ENCODE peak calls at places on chromosomes 5 and 9, in six cellular contexts. K is upper lobe of left lung; E is CD8-positive, alpha-beta memory T cell; Z is stomach; N is kidney; W is mucosa of descending colon. I is an unnamed sample.
A peak's percentile ranks its signal among the peaks of the same experiment; 100 is the strongest.

GRCh38 chr5:35926389-35927051 is 11.9 kb downstream of the CAPSL start:
- DNase-seq in K (no peak), E (peak; percentile 48), Z (peak; percentile 28), N (no peak), W (peak; percentile 77), I (no peak)

GRCh38 chr5:469752-470483 is 26.9 kb downstream of the EXOC3 start:
- DNase-seq in K (no peak), E (no peak), Z (no peak), N (peak; percentile 68), W (no peak), I (no peak)

GRCh38 chr9:136305822-136306690 is 2.2 kb upstream of the CCDC187 start:
- DNase-seq in K (no peak), E (no peak), Z (no peak), N (peak; percentile 60), W (no peak), I (no peak)

GRCh38 chr5:73176250-73176649 is 3.3 kb downstream of the TMEM174 start:
- DNase-seq in K (no peak), E (no peak), Z (no peak), N (no peak), W (no peak), I (no peak)

GRCh38 chr5:180831139-180832080 is 28.8 kb upstream of the MGAT1 start:
- DNase-seq in K (peak; percentile 93), E (peak; percentile 71), Z (peak; percentile 89), N (peak; percentile 96), W (peak; percentile 92), I (no peak)

GRCh38 chr5:9605041-9605440 is 25.1 kb downstream of the TAS2R1 start:
- DNase-seq in K (no peak), E (no peak), Z (no peak), N (no peak), W (no peak), I (no peak)

GRCh38 chr5:149215478-149216042 is 56.1 kb upstream of the AFAP1L1 start:
- DNase-seq in K (no peak), E (no peak), Z (no peak), N (no peak), W (peak; percentile 17), I (no peak)

GRCh38 chr9:69582544-69583297 is 89.5 kb downstream of the APBA1 start:
- DNase-seq in K (peak; percentile 23), E (no peak), Z (no peak), N (no peak), W (peak; percentile 23), I (no peak)

GRCh38 chr5:160846642-160847041 is 5.4 kb downstream of the ATP10B start:
- DNase-seq in K (no peak), E (no peak), Z (no peak), N (no peak), W (no peak), I (no peak)

GRCh38 chr9:124267271-124267807 is 9.6 kb downstream of the NEK6 start:
- DNase-seq in K (peak; percentile 92), E (no peak), Z (peak; percentile 91), N (peak; percentile 94), W (peak; percentile 70), I (peak; percentile 67)

GRCh38 chr9:17491780-17492179 is 87.1 kb upstream of the SH3GL2 start:
- DNase-seq in K (no peak), E (no peak), Z (no peak), N (no peak), W (no peak), I (no peak)

DNA sequence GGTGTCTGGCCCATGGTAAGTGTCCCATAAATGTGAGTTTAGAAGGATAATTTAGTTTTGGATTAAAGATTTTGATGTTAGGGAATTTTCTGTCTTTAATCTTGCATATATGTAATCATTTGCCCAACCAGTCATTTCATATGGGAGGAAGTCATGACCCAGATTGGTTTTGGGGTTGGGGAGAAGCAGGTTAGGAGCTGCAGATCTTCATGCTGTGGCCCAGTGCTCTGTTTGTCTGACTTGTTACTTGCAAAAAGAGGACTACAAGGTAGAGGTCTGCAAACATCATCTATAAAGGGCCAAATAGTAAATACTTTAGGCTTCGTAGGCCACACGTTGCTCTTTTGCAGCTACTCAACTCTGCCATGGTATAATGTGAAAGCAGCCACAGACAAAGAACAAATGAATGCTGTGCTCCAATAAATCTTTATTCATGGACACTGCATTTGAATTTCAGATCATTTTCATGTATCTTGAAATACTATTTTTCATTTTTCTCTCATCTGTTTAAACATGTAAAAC is 16.8 kb downstream of the OSTF1 start:
- DNase-seq in K (no peak), E (no peak), Z (no peak), N (no peak), W (no peak), I (no peak)
- H3K4me1 ChIP-seq in K (peaks cover 53% of the 10 kb centered on the region), E (peaks cover 35% of the 10 kb centered on the region), Z (peaks cover 84% of the 10 kb centered on the region), N (peaks cover 3% of the 10 kb centered on the region), W (peaks cover 6% of the 10 kb centered on the region), I (peaks cover 5% of the 10 kb centered on the region)

DNA sequence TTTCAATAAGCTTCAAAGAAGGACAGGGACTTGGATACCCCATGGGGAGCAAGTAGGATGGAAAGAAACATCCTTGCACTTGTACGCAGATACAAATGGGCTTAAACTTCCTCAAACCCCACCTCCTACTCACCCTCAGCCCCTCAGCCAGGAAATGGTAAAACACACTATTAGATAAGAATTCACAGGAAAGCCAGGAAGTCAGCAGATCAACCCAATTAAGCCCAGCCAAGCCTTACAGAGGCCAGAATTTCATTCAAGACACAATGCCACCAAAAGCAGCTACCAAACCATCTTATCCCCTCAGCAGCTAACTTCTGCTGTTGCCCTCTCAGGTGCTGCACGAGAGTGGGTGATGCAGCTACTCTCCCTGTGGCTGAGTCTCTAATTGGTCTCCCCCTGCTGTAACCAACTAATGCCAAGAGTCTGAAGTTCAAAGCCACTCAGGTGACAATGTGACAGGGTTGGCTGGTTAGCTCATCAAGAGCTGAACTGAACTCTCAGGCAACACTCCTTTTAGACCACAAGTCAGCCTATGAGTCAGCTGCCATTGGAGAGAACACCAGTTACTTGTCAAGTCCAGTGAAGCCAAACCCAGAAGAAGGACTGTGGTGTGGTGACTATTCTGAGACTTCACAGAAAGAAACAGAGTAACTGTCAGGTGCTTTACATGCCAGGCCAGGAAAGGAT is 201.9 kb downstream of the ZNF608 start:
- DNase-seq in K (no peak), E (no peak), Z (no peak), N (no peak), W (no peak), I (no peak)
- H3K4me1 ChIP-seq in K (no peaks in the 10 kb centered on the region), E (no peaks in the 10 kb centered on the region), Z (no peaks in the 10 kb centered on the region), N (no peaks in the 10 kb centered on the region), W (no peaks in the 10 kb centered on the region), I (no peaks in the 10 kb centered on the region)

GRCh38 chr5:38600334-38601045 is 44.0 kb upstream of the LIFR start:
- DNase-seq in K (no peak), E (no peak), Z (no peak), N (no peak), W (no peak), I (no peak)
- H3K4me1 ChIP-seq in K (peaks cover 44% of the 10 kb centered on the region), E (no peaks in the 10 kb centered on the region), Z (peaks cover 43% of the 10 kb centered on the region), N (no peaks in the 10 kb centered on the region), W (no peaks in the 10 kb centered on the region), I (peaks cover 22% of the 10 kb centered on the region)

GRCh38 chr9:110160685-110161084 is 47.3 kb downstream of the C9orf152 start:
- DNase-seq in K (no peak), E (no peak), Z (no peak), N (no peak), W (no peak), I (no peak)
- H3K4me1 ChIP-seq in K (peaks cover 40% of the 10 kb centered on the region), E (peaks cover 32% of the 10 kb centered on the region), Z (peaks cover 43% of the 10 kb centered on the region), N (peaks cover 9% of the 10 kb centered on the region), W (no peaks in the 10 kb centered on the region), I (peaks cover 40% of the 10 kb centered on the region)

DNA sequence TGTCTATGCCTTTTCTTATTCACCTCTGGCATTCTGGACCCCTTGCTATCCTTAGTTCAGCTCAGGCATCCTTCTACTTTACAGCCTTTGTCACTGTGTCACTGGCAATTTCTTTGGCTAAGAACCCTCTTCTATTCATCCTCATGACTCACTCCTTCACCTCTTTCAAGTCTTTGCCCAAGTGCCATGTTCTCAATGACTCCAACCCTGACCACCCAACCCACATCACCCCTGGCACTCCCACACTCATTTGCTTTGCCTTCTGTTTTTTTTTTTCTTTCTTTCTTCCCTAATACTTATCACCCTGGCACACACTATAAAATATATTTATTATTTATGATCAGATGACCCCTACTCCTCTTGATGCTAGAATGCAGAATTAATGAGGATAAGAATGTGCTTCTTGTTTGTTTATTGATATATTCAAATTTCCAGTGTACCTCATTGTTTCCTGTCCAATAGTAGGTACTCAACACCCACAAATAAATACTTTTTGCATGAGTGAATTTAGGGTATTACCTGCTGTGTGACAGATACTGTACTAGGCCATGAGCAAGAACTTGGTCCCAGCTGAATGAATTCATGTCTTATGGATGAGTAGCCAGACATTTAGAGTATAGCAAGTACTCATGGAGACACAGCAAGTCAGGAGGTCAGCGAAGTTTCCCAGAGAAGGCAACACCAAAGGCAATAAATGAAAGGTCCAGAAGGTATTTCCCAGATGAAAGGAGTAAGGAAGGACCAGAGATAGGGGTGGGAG is 236.1 kb downstream of the PAPPA start:
- DNase-seq in K (no peak), E (no peak), Z (no peak), N (no peak), W (no peak), I (no peak)
- H3K4me1 ChIP-seq in K (no peaks in the 10 kb centered on the region), E (no peaks in the 10 kb centered on the region), Z (no peaks in the 10 kb centered on the region), N (peaks cover 2% of the 10 kb centered on the region), W (no peaks in the 10 kb centered on the region), I (no peaks in the 10 kb centered on the region)

GRCh38 chr5:81519217-81519905 is 125.4 kb upstream of the ACOT12 start:
- DNase-seq in K (no peak), E (no peak), Z (no peak), N (no peak), W (no peak), I (no peak)

GRCh38 chr5:81517462-81517861 is 123.5 kb upstream of the ACOT12 start:
- DNase-seq in K (no peak), E (no peak), Z (no peak), N (no peak), W (no peak), I (no peak)

GRCh38 chr5:81522571-81522970 is 128.6 kb upstream of the ACOT12 start:
- DNase-seq in K (no peak), E (no peak), Z (no peak), N (no peak), W (no peak), I (no peak)

GRCh38 chr5:81524015-81524414 is 130.1 kb upstream of the ACOT12 start:
- DNase-seq in K (no peak), E (no peak), Z (no peak), N (no peak), W (no peak), I (no peak)

DNA sequence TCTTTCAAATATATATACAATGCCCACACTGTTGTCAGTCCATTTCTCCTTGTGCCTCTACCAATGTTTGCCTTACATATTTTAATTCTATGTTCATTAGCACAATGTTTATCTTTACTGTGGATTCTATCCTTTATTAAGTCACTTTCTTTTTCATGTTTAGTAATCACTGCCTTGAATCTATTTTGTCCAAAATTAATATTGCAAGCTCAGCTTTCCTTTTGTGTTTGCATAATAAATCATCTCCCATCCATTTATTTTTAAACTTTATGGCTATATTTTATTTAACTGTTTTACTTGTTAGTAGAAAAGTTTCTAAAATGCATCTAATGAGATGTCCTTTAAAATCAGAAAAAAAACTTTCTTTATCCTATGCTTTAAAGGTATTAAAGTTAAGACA is 126.8 kb upstream of the ACOT12 start:
- DNase-seq in K (no peak), E (no peak), Z (no peak), N (no peak), W (no peak), I (no peak)
- H3K4me1 ChIP-seq in K (no peaks in the 10 kb centered on the region), E (no peaks in the 10 kb centered on the region), Z (no peaks in the 10 kb centered on the region), N (no peaks in the 10 kb centered on the region), W (no peaks in the 10 kb centered on the region), I (peaks cover 21% of the 10 kb centered on the region)